ENCODE peak calls at places on chromosomes 6 and 20, in four cellular contexts. One of them, this sample, is unnamed.

GRCh38 chr6:164106345-164106769 is 691.8 kb downstream of the QKI start:
- DNase-seq in NCI-H1694 treated with DMSO at 0.1 percent for 48 hours: no peak
- DNase-seq in breast epithelium: no peak
- DNase-seq in mammary epithelial cell: no peak
- DNase-seq in this sample: no peak

GRCh38 chr6:4291453-4292403 is 156.4 kb upstream of the ECI2 start:
- DNase-seq in NCI-H1694 treated with DMSO at 0.1 percent for 48 hours: no peak
- DNase-seq in breast epithelium: no peak
- DNase-seq in mammary epithelial cell: no peak
- DNase-seq in this sample: no peak

GRCh38 chr6:22664968-22665367 is 95.6 kb downstream of the HDGFL1 start:
- DNase-seq in NCI-H1694 treated with DMSO at 0.1 percent for 48 hours: no peak
- DNase-seq in breast epithelium: no peak
- DNase-seq in mammary epithelial cell: peak
- DNase-seq in this sample: no peak

GRCh38 chr20:54058420-54059139 is 11.8 kb downstream of the BCAS1 start:
- DNase-seq in NCI-H1694 treated with DMSO at 0.1 percent for 48 hours: no peak
- DNase-seq in breast epithelium: no peak
- DNase-seq in mammary epithelial cell: no peak
- DNase-seq in this sample: no peak

GRCh38 chr6:125099211-125100017 is 54.2 kb upstream of the TPD52L1 start:
- DNase-seq in NCI-H1694 treated with DMSO at 0.1 percent for 48 hours: peak
- DNase-seq in breast epithelium: peak
- DNase-seq in mammary epithelial cell: peak
- DNase-seq in this sample: no peak

GRCh38 chr6:159969921-159970320 is 1.0 kb downstream of the IGF2R start:
- DNase-seq in NCI-H1694 treated with DMSO at 0.1 percent for 48 hours: no peak
- DNase-seq in breast epithelium: peak
- DNase-seq in mammary epithelial cell: peak
- DNase-seq in this sample: no peak

GRCh38 chr6:1497593-1498105 is 108.3 kb downstream of the FOXF2 start:
- DNase-seq in NCI-H1694 treated with DMSO at 0.1 percent for 48 hours: peak
- DNase-seq in breast epithelium: no peak
- DNase-seq in mammary epithelial cell: no peak
- DNase-seq in this sample: no peak

GRCh38 chr6:26156850-26157149 is 69.6 kb downstream of the HFE start:
- DNase-seq in NCI-H1694 treated with DMSO at 0.1 percent for 48 hours: no peak
- DNase-seq in breast epithelium: no peak
- DNase-seq in mammary epithelial cell: no peak
- DNase-seq in this sample: no peak

GRCh38 chr20:445514-446336 is 16.6 kb downstream of the TBC1D20 start:
- DNase-seq in NCI-H1694 treated with DMSO at 0.1 percent for 48 hours: no peak
- DNase-seq in breast epithelium: no peak
- DNase-seq in mammary epithelial cell: no peak
- DNase-seq in this sample: no peak

GRCh38 chr20:57126481-57127092 is 139.9 kb downstream of the BMP7 start:
- DNase-seq in NCI-H1694 treated with DMSO at 0.1 percent for 48 hours: no peak
- DNase-seq in breast epithelium: no peak
- DNase-seq in mammary epithelial cell: peak
- DNase-seq in this sample: no peak

GRCh38 chr20:40323411-40323810 is 365.6 kb downstream of the MAFB start:
- DNase-seq in NCI-H1694 treated with DMSO at 0.1 percent for 48 hours: no peak
- DNase-seq in breast epithelium: no peak
- DNase-seq in mammary epithelial cell: peak
- DNase-seq in this sample: no peak

GRCh38 chr6:113433506-113433991 is 423.6 kb upstream of the MARCKS start:
- DNase-seq in NCI-H1694 treated with DMSO at 0.1 percent for 48 hours: no peak
- DNase-seq in breast epithelium: peak
- DNase-seq in mammary epithelial cell: peak
- DNase-seq in this sample: peak

This sample was measured in ascending aorta.